ENCODE peak calls at places on chromosomes 12 and 14, in eight cellular contexts. One of them, this sample, is unnamed.

GRCh38 chr12:32922546-32923297 is 26.1 kb upstream of the PKP2 start:
- DNase-seq in cardiac muscle cell: no peak
- DNase-seq in esophagus muscularis mucosa: no peak
- DNase-seq in psoas muscle: no peak
- DNase-seq in heart right ventricle: no peak
- DNase-seq in esophagus squamous epithelium: no peak
- DNase-seq in body of pancreas: no peak
- DNase-seq in tibial artery: no peak
- DNase-seq in this sample: no peak

GRCh38 chr12:131094831-131095805 is 141.4 kb downstream of the ADGRD1 start:
- DNase-seq in cardiac muscle cell: no peak
- DNase-seq in esophagus muscularis mucosa: no peak
- DNase-seq in psoas muscle: no peak
- DNase-seq in heart right ventricle: no peak
- DNase-seq in esophagus squamous epithelium: no peak
- DNase-seq in body of pancreas: peak; percentile 9
- DNase-seq in tibial artery: peak; percentile 14
- DNase-seq in this sample: peak; percentile 8

GRCh38 chr12:105264771-105265170 is 28.8 kb upstream of the APPL2 start:
- DNase-seq in cardiac muscle cell: no peak
- DNase-seq in esophagus muscularis mucosa: peak; percentile 74
- DNase-seq in psoas muscle: no peak
- DNase-seq in heart right ventricle: no peak
- DNase-seq in esophagus squamous epithelium: no peak
- DNase-seq in body of pancreas: no peak
- DNase-seq in tibial artery: no peak
- DNase-seq in this sample: no peak

GRCh38 chr12:57237952-57238853 is 8.7 kb downstream of the SHMT2 start:
- DNase-seq in cardiac muscle cell: no peak
- DNase-seq in esophagus muscularis mucosa: no peak
- DNase-seq in psoas muscle: peak; percentile 49
- DNase-seq in heart right ventricle: peak; percentile 56
- DNase-seq in esophagus squamous epithelium: no peak
- DNase-seq in body of pancreas: no peak
- DNase-seq in tibial artery: no peak
- DNase-seq in this sample: no peak

GRCh38 chr12:46219892-46220655 is 48.8 kb downstream of the SLC38A1 start:
- DNase-seq in cardiac muscle cell: peak; percentile 82
- DNase-seq in esophagus muscularis mucosa: no peak
- DNase-seq in psoas muscle: no peak
- DNase-seq in heart right ventricle: no peak
- DNase-seq in esophagus squamous epithelium: no peak
- DNase-seq in body of pancreas: no peak
- DNase-seq in tibial artery: no peak
- DNase-seq in this sample: no peak

GRCh38 chr12:4151362-4152121 is 122.0 kb upstream of the CCND2 start:
- DNase-seq in cardiac muscle cell: no peak
- DNase-seq in esophagus muscularis mucosa: no peak
- DNase-seq in psoas muscle: no peak
- DNase-seq in heart right ventricle: no peak
- DNase-seq in esophagus squamous epithelium: no peak
- DNase-seq in body of pancreas: no peak
- DNase-seq in tibial artery: no peak
- DNase-seq in this sample: no peak

GRCh38 chr12:113796852-113797534 is 169.1 kb downstream of the RBM19 start:
- DNase-seq in cardiac muscle cell: no peak
- DNase-seq in esophagus muscularis mucosa: no peak
- DNase-seq in psoas muscle: no peak
- DNase-seq in heart right ventricle: no peak
- DNase-seq in esophagus squamous epithelium: no peak
- DNase-seq in body of pancreas: no peak
- DNase-seq in tibial artery: no peak
- DNase-seq in this sample: no peak

GRCh38 chr14:43204816-43205215 is 1302.3 kb downstream of the FSCB start:
- DNase-seq in cardiac muscle cell: no peak
- DNase-seq in esophagus muscularis mucosa: no peak
- DNase-seq in psoas muscle: no peak
- DNase-seq in heart right ventricle: no peak
- DNase-seq in esophagus squamous epithelium: no peak
- DNase-seq in body of pancreas: no peak
- DNase-seq in tibial artery: no peak
- DNase-seq in this sample: no peak

GRCh38 chr12:40044399-40044798 is 61.5 kb downstream of the SLC2A13 start:
- DNase-seq in cardiac muscle cell: no peak
- DNase-seq in esophagus muscularis mucosa: no peak
- DNase-seq in psoas muscle: no peak
- DNase-seq in heart right ventricle: no peak
- DNase-seq in esophagus squamous epithelium: no peak
- DNase-seq in body of pancreas: no peak
- DNase-seq in tibial artery: no peak
- DNase-seq in this sample: no peak

GRCh38 chr12:119620490-119620889 is 26.9 kb downstream of the TMEM233 start:
- DNase-seq in cardiac muscle cell: no peak
- DNase-seq in esophagus muscularis mucosa: no peak
- DNase-seq in psoas muscle: no peak
- DNase-seq in heart right ventricle: no peak
- DNase-seq in esophagus squamous epithelium: no peak
- DNase-seq in body of pancreas: no peak
- DNase-seq in tibial artery: no peak
- DNase-seq in this sample: no peak

GRCh38 chr12:102634216-102634615 is 153.9 kb upstream of the IGF1 start:
- DNase-seq in cardiac muscle cell: peak; percentile 26
- DNase-seq in esophagus muscularis mucosa: no peak
- DNase-seq in psoas muscle: no peak
- DNase-seq in heart right ventricle: no peak
- DNase-seq in esophagus squamous epithelium: no peak
- DNase-seq in body of pancreas: no peak
- DNase-seq in tibial artery: no peak
- DNase-seq in this sample: no peak

GRCh38 chr14:106489112-106489881 is 962.9 kb downstream of the TMEM121 start:
- DNase-seq in cardiac muscle cell: no peak
- DNase-seq in esophagus muscularis mucosa: peak; percentile 84
- DNase-seq in psoas muscle: no peak
- DNase-seq in heart right ventricle: no peak
- DNase-seq in esophagus squamous epithelium: no peak
- DNase-seq in body of pancreas: no peak
- DNase-seq in tibial artery: no peak
- DNase-seq in this sample: no peak

GRCh38 chr12:6613015-6613775 is 6.0 kb upstream of the CHD4 start:
- DNase-seq in cardiac muscle cell: peak; percentile 84
- DNase-seq in esophagus muscularis mucosa: no peak
- DNase-seq in psoas muscle: peak; percentile 69
- DNase-seq in heart right ventricle: peak; percentile 74
- DNase-seq in esophagus squamous epithelium: no peak
- DNase-seq in body of pancreas: peak; percentile 74
- DNase-seq in tibial artery: peak; percentile 76
- DNase-seq in this sample: peak; percentile 87

GRCh38 chr12:49549735-49550710 is 11.2 kb downstream of the KCNH3 start:
- DNase-seq in cardiac muscle cell: no peak
- DNase-seq in esophagus muscularis mucosa: no peak
- DNase-seq in psoas muscle: no peak
- DNase-seq in heart right ventricle: no peak
- DNase-seq in esophagus squamous epithelium: no peak
- DNase-seq in body of pancreas: no peak
- DNase-seq in tibial artery: no peak
- DNase-seq in this sample: no peak

GRCh38 chr14:34229140-34229539 is 232.9 kb downstream of the SPTSSA start:
- DNase-seq in cardiac muscle cell: no peak
- DNase-seq in esophagus muscularis mucosa: no peak
- DNase-seq in psoas muscle: no peak
- DNase-seq in heart right ventricle: no peak
- DNase-seq in esophagus squamous epithelium: no peak
- DNase-seq in body of pancreas: no peak
- DNase-seq in tibial artery: no peak
- DNase-seq in this sample: no peak

GRCh38 chr14:102557434-102558226 is 34.8 kb upstream of the RCOR1 start:
- DNase-seq in cardiac muscle cell: no peak
- DNase-seq in esophagus muscularis mucosa: no peak
- DNase-seq in psoas muscle: no peak
- DNase-seq in heart right ventricle: no peak
- DNase-seq in esophagus squamous epithelium: no peak
- DNase-seq in body of pancreas: no peak
- DNase-seq in tibial artery: no peak
- DNase-seq in this sample: no peak
- H3K36me3 ChIP-seq in cardiac muscle cell: no peaks in the 10 kb centered on the region
- H3K36me3 ChIP-seq in esophagus muscularis mucosa: no peaks in the 10 kb centered on the region
- H3K36me3 ChIP-seq in psoas muscle: no peaks in the 10 kb centered on the region
- H3K36me3 ChIP-seq in heart right ventricle: no peaks in the 10 kb centered on the region
- H3K36me3 ChIP-seq in esophagus squamous epithelium: no peaks in the 10 kb centered on the region
- H3K36me3 ChIP-seq in body of pancreas: no peaks in the 10 kb centered on the region
- H3K36me3 ChIP-seq in tibial artery: no peaks in the 10 kb centered on the region
- H3K36me3 ChIP-seq in this sample: no peaks in the 10 kb centered on the region

GRCh38 chr14:101220921-101221510 is 317.5 kb upstream of the RTL1 start:
- DNase-seq in cardiac muscle cell: no peak
- DNase-seq in esophagus muscularis mucosa: peak; percentile 75
- DNase-seq in psoas muscle: no peak
- DNase-seq in heart right ventricle: no peak
- DNase-seq in esophagus squamous epithelium: no peak
- DNase-seq in body of pancreas: peak; percentile 5
- DNase-seq in tibial artery: no peak
- DNase-seq in this sample: no peak

GRCh38 chr14:101217972-101218371 is 314.4 kb upstream of the RTL1 start:
- DNase-seq in cardiac muscle cell: no peak
- DNase-seq in esophagus muscularis mucosa: peak; percentile 86
- DNase-seq in psoas muscle: no peak
- DNase-seq in heart right ventricle: no peak
- DNase-seq in esophagus squamous epithelium: no peak
- DNase-seq in body of pancreas: no peak
- DNase-seq in tibial artery: no peak
- DNase-seq in this sample: no peak

GRCh38 chr14:101221549-101222160 is 318.1 kb upstream of the RTL1 start:
- DNase-seq in cardiac muscle cell: no peak
- DNase-seq in esophagus muscularis mucosa: peak; percentile 79
- DNase-seq in psoas muscle: no peak
- DNase-seq in heart right ventricle: no peak
- DNase-seq in esophagus squamous epithelium: no peak
- DNase-seq in body of pancreas: no peak
- DNase-seq in tibial artery: no peak
- DNase-seq in this sample: no peak

GRCh38 chr14:101222362-101223090 is 319.0 kb upstream of the RTL1 start:
- DNase-seq in cardiac muscle cell: no peak
- DNase-seq in esophagus muscularis mucosa: peak; percentile 86
- DNase-seq in psoas muscle: no peak
- DNase-seq in heart right ventricle: no peak
- DNase-seq in esophagus squamous epithelium: no peak
- DNase-seq in body of pancreas: peak; percentile 5
- DNase-seq in tibial artery: no peak
- DNase-seq in this sample: no peak

DNA sequence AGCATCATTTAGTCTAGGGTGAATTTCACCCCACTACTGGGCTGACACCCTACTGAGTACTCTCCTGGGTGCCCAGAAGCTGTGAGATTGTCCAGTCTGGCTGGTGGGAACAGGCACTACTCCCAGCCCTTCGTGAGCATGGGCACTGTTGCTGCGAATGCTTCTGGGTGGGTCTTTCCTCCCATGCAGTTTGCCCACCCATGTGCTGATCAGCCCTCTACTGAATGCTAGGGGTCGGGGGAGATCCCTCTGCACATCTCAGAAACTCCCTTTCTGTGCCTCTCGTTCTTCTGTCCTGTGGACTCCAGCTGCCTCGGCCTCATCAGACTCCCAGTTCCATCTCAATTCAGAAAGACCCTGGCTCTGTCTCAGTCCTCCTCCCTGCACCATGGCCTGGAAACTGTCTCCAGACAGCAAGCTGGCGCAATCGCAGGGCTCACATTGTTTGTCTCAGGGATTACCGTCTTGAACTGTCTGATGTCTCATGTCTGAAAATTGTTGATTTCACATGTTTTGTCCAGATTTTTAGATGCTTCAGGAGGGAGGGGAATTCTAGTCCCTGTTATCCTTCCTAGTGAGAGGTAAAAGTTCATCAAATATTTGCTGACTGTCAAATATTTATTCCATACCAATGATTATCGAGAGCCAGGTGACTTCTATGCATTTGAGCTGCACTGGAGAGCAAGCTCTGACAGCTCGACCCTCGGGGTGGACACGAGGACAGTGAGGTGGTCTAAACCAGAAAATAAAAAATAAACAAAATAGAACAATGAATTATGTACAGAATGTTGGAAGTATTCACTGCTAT is 316.6 kb upstream of the RTL1 start:
- DNase-seq in cardiac muscle cell: no peak
- DNase-seq in esophagus muscularis mucosa: peak; percentile 84
- DNase-seq in psoas muscle: no peak
- DNase-seq in heart right ventricle: no peak
- DNase-seq in esophagus squamous epithelium: no peak
- DNase-seq in body of pancreas: peak; percentile 10
- DNase-seq in tibial artery: no peak
- DNase-seq in this sample: peak; percentile 69
- H3K4me1 ChIP-seq in cardiac muscle cell: peaks cover 5% of the 10 kb centered on the region
- H3K4me1 ChIP-seq in esophagus muscularis mucosa: no peaks in the 10 kb centered on the region
- H3K4me1 ChIP-seq in psoas muscle: no peaks in the 10 kb centered on the region
- H3K4me1 ChIP-seq in heart right ventricle: no peaks in the 10 kb centered on the region
- H3K4me1 ChIP-seq in esophagus squamous epithelium: no peaks in the 10 kb centered on the region
- H3K4me1 ChIP-seq in body of pancreas: no peaks in the 10 kb centered on the region
- H3K4me1 ChIP-seq in tibial artery: no peaks in the 10 kb centered on the region
- H3K4me1 ChIP-seq in this sample: no peaks in the 10 kb centered on the region

GRCh38 chr12:118044075-118044474 is 16.9 kb downstream of the WSB2 start:
- DNase-seq in cardiac muscle cell: no peak
- DNase-seq in esophagus muscularis mucosa: no peak
- DNase-seq in psoas muscle: no peak
- DNase-seq in heart right ventricle: no peak
- DNase-seq in esophagus squamous epithelium: no peak
- DNase-seq in body of pancreas: no peak
- DNase-seq in tibial artery: no peak
- DNase-seq in this sample: no peak

GRCh38 chr12:118044577-118044976 is 16.4 kb downstream of the WSB2 start:
- DNase-seq in cardiac muscle cell: no peak
- DNase-seq in esophagus muscularis mucosa: no peak
- DNase-seq in psoas muscle: no peak
- DNase-seq in heart right ventricle: no peak
- DNase-seq in esophagus squamous epithelium: no peak
- DNase-seq in body of pancreas: no peak
- DNase-seq in tibial artery: no peak
- DNase-seq in this sample: no peak

GRCh38 chr12:118038122-118038521 is 21.6 kb downstream of the RFC5 start:
- DNase-seq in cardiac muscle cell: no peak
- DNase-seq in esophagus muscularis mucosa: no peak
- DNase-seq in psoas muscle: no peak
- DNase-seq in heart right ventricle: no peak
- DNase-seq in esophagus squamous epithelium: no peak
- DNase-seq in body of pancreas: no peak
- DNase-seq in tibial artery: no peak
- DNase-seq in this sample: no peak

GRCh38 chr12:118046430-118046829 is 14.5 kb downstream of the WSB2 start:
- DNase-seq in cardiac muscle cell: no peak
- DNase-seq in esophagus muscularis mucosa: no peak
- DNase-seq in psoas muscle: no peak
- DNase-seq in heart right ventricle: peak; percentile 20
- DNase-seq in esophagus squamous epithelium: no peak
- DNase-seq in body of pancreas: no peak
- DNase-seq in tibial artery: no peak
- DNase-seq in this sample: no peak

GRCh38 chr12:118042091-118042490 is 18.9 kb downstream of the WSB2 start:
- DNase-seq in cardiac muscle cell: no peak
- DNase-seq in esophagus muscularis mucosa: no peak
- DNase-seq in psoas muscle: no peak
- DNase-seq in heart right ventricle: no peak
- DNase-seq in esophagus squamous epithelium: no peak
- DNase-seq in body of pancreas: no peak
- DNase-seq in tibial artery: no peak
- DNase-seq in this sample: no peak
- H3K36me3 ChIP-seq in cardiac muscle cell: peaks cover 24% of the 10 kb centered on the region
- H3K36me3 ChIP-seq in esophagus muscularis mucosa: peaks cover 95% of the 10 kb centered on the region
- H3K36me3 ChIP-seq in psoas muscle: peaks cover 91% of the 10 kb centered on the region
- H3K36me3 ChIP-seq in heart right ventricle: peaks cover 37% of the 10 kb centered on the region
- H3K36me3 ChIP-seq in esophagus squamous epithelium: peaks cover 100% of the 10 kb centered on the region
- H3K36me3 ChIP-seq in body of pancreas: peaks cover 7% of the 10 kb centered on the region
- H3K36me3 ChIP-seq in tibial artery: peaks cover 46% of the 10 kb centered on the region
- H3K36me3 ChIP-seq in this sample: no peaks in the 10 kb centered on the region

GRCh38 chr14:54702492-54702891 is 135.6 kb downstream of the SAMD4A start:
- DNase-seq in cardiac muscle cell: no peak
- DNase-seq in esophagus muscularis mucosa: no peak
- DNase-seq in psoas muscle: no peak
- DNase-seq in heart right ventricle: no peak
- DNase-seq in esophagus squamous epithelium: no peak
- DNase-seq in body of pancreas: no peak
- DNase-seq in tibial artery: no peak
- DNase-seq in this sample: no peak
- H3K4me1 ChIP-seq in cardiac muscle cell: peaks cover 42% of the 10 kb centered on the region
- H3K4me1 ChIP-seq in esophagus muscularis mucosa: peaks cover 33% of the 10 kb centered on the region
- H3K4me1 ChIP-seq in psoas muscle: peaks cover 88% of the 10 kb centered on the region
- H3K4me1 ChIP-seq in heart right ventricle: peaks cover 66% of the 10 kb centered on the region
- H3K4me1 ChIP-seq in esophagus squamous epithelium: no peaks in the 10 kb centered on the region
- H3K4me1 ChIP-seq in body of pancreas: no peaks in the 10 kb centered on the region
- H3K4me1 ChIP-seq in tibial artery: no peaks in the 10 kb centered on the region
- H3K4me1 ChIP-seq in this sample: no peaks in the 10 kb centered on the region

This sample was measured in uterus.